ENCODE peak calls at places on chromosomes 5 and 9, in eight cellular contexts. Q is activated B cell treated with CpG ODN at 0.5 μM for 24 hours, B is fibroblast of pulmonary artery, F is RWPE1, O is right lobe of liver, E is coronary artery, D is LNCaP clone FGC, Y is AG04450. T is an unnamed sample.

GRCh38 chr5:10600629-10601245 is 36.9 kb downstream of the ANKRD33B start:
- DNase-seq in Y (no peak), F (peak), O (peak), D (no peak), E (no peak), Q (no peak), B (no peak), T (no peak)

GRCh38 chr9:108002296-108003056 is 512.9 kb upstream of the KLF4 start:
- DNase-seq in Q (no peak), E (no peak), O (no peak), B (peak), Y (peak), D (no peak), F (no peak), T (no peak)

GRCh38 chr5:71821029-71821428 is 102.0 kb downstream of the CARTPT start:
- DNase-seq in Q (no peak), B (no peak), F (no peak), D (no peak), Y (no peak), E (no peak), O (no peak), T (no peak)

GRCh38 chr9:5099466-5099865 is 86.0 kb downstream of the INSL6 start:
- DNase-seq in F (no peak), Y (no peak), O (no peak), E (no peak), Q (no peak), D (no peak), B (no peak), T (no peak)

GRCh38 chr9:18368206-18368605 is 105.7 kb upstream of the ADAMTSL1 start:
- DNase-seq in O (no peak), Q (no peak), E (no peak), D (no peak), Y (no peak), F (no peak), B (no peak), T (no peak)

GRCh38 chr9:92723299-92723625 is 41.4 kb downstream of the BICD2 start:
- DNase-seq in F (peak), Q (no peak), Y (no peak), O (no peak), D (no peak), E (no peak), B (no peak), T (no peak)

GRCh38 chr5:59660737-59661136 is 232.8 kb downstream of the PDE4D start:
- DNase-seq in Q (no peak), D (peak), E (no peak), F (peak), O (no peak), Y (no peak), B (peak), T (no peak)

GRCh38 chr9:84371737-84372136 is 31.2 kb upstream of the SLC28A3 start:
- DNase-seq in Q (no peak), F (peak), O (peak), E (peak), Y (peak), B (peak), D (no peak), T (no peak)

GRCh38 chr5:32066448-32066847 is 107.7 kb downstream of the GOLPH3 start:
- DNase-seq in O (no peak), E (no peak), F (no peak), Y (no peak), D (no peak), Q (no peak), B (no peak), T (no peak)

GRCh38 chr5:38827525-38827924 is 18.3 kb upstream of the OSMR start:
- DNase-seq in O (no peak), B (peak), Y (no peak), Q (no peak), D (no peak), E (no peak), F (no peak), T (no peak)

GRCh38 chr9:86766912-86767311 is 180.4 kb downstream of the GAS1 start:
- DNase-seq in O (no peak), D (no peak), Q (no peak), E (no peak), F (peak), Y (peak), B (peak), T (no peak)

GRCh38 chr5:142717582-142718215 is 31.8 kb upstream of the FGF1 start:
- DNase-seq in E (no peak), Q (no peak), Y (peak), O (no peak), F (peak), D (no peak), B (peak), T (no peak)

GRCh38 chr5:158514961-158515359 is 584.8 kb downstream of the EBF1 start:
- DNase-seq in Y (no peak), Q (no peak), D (no peak), E (no peak), O (no peak), B (no peak), F (no peak), T (no peak)

GRCh38 chr9:18071651-18072060 is 402.3 kb upstream of the ADAMTSL1 start:
- DNase-seq in Q (no peak), D (no peak), Y (no peak), O (no peak), B (peak), E (no peak), F (no peak), T (no peak)

GRCh38 chr5:68839019-68839552 is 254.7 kb upstream of the SLC30A5 start:
- DNase-seq in Y (no peak), D (no peak), Q (no peak), B (peak), E (no peak), O (no peak), F (no peak), T (no peak)

GRCh38 chr9:70557665-70558419 is 143.4 kb upstream of the KLF9 start:
- DNase-seq in B (no peak), E (no peak), F (no peak), Q (no peak), D (no peak), O (no peak), Y (no peak), T (no peak)

GRCh38 chr5:41843456-41844112 is 26.6 kb downstream of the OXCT1 start:
- DNase-seq in D (peak), B (peak), O (no peak), Y (peak), E (no peak), Q (no peak), F (peak), T (no peak)

GRCh38 chr9:27453860-27454553 is 70.1 kb upstream of the IFNK start:
- DNase-seq in Y (no peak), Q (no peak), E (no peak), O (no peak), B (no peak), F (peak), D (no peak), T (no peak)

GRCh38 chr5:136210259-136210658 is 17.3 kb upstream of the SMIM32 start:
- DNase-seq in Y (no peak), O (no peak), D (no peak), E (no peak), Q (no peak), B (peak), F (no peak), T (no peak)

GRCh38 chr9:86168256-86168655 is 68.9 kb upstream of the GOLM1 start:
- DNase-seq in Q (no peak), O (no peak), Y (no peak), E (no peak), F (no peak), D (no peak), B (no peak), T (no peak)

GRCh38 chr9:17433526-17433925 is 145.3 kb upstream of the SH3GL2 start:
- DNase-seq in Y (no peak), O (no peak), Q (no peak), F (no peak), E (no peak), D (no peak), B (no peak), T (no peak)

GRCh38 chr5:110053205-110053604 is 363.5 kb downstream of the MAN2A1 start:
- DNase-seq in E (no peak), Y (no peak), D (no peak), O (no peak), F (no peak), Q (no peak), B (no peak), T (no peak)

GRCh38 chr9:93974151-93974550 is 19.0 kb upstream of the BARX1 start:
- DNase-seq in D (peak), E (no peak), Y (no peak), F (no peak), B (no peak), O (peak), Q (no peak), T (no peak)

DNA sequence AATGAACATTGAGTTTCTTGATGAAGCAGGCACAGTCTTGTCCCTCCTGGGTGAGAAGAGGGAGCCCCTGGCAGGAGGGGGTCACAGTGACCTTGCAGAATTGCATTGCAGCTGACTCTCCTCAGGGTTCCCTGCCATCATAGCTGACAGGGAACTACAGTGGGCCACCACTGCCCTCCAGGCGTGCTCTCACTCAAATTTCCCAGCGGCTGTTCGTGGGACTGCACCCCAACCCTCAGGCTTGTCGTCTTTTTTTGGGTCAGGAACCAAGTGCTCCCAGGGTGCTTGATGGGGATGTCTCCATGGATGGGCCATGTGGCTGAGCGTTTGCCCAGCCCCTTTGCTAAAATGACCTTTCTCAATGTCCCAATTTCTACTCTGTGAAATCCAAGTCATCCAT is 215.8 kb downstream of the MELK start:
- DNase-seq in O (no peak), Y (no peak), B (no peak), Q (no peak), F (no peak), E (no peak), D (no peak), T (no peak)
- TF ChIP-seq CTCF in O (peak), Y (peak), B (peak), Q (no peak), F (peak), E (no peak), D (no peak), T (no peak)

GRCh38 chr9:15509931-15510788 is 610 bp downstream of the PSIP1 start:
- DNase-seq in E (no peak), D (no peak), B (peak), Y (no peak), F (peak), O (peak), Q (no peak), T (no peak)
- TF ChIP-seq CTCF in E (no peak), D (no peak), B (no peak), Y (no peak), F (no peak), O (no peak), Q (no peak), T (no peak)

GRCh38 chr5:16932401-16932800 is 3.7 kb downstream of the MYO10 start:
- DNase-seq in E (no peak), Q (no peak), D (no peak), B (no peak), F (no peak), O (no peak), Y (no peak), T (no peak)

GRCh38 chr5:16933337-16933736 is 2.8 kb downstream of the MYO10 start:
- DNase-seq in O (no peak), Q (no peak), Y (no peak), F (no peak), B (no peak), E (no peak), D (no peak), T (no peak)

GRCh38 chr5:16935271-16936149 is 578 bp downstream of the MYO10 start:
- DNase-seq in B (no peak), D (no peak), Y (no peak), E (peak), O (peak), Q (peak), F (peak), T (peak)

GRCh38 chr5:16934669-16935068 is 1.4 kb downstream of the MYO10 start:
- DNase-seq in E (no peak), O (no peak), F (no peak), B (peak), Q (no peak), Y (no peak), D (no peak), T (no peak)

GRCh38 chr5:16934123-16934522 is 2.0 kb downstream of the MYO10 start:
- DNase-seq in Q (no peak), F (peak), Y (peak), E (no peak), D (no peak), O (peak), B (peak), T (no peak)
- TF ChIP-seq CTCF in Q (no peak), F (peak), Y (peak), E (peak), D (peak), O (peak), B (peak), T (no peak)

GRCh38 chr5:96327728-96328127 is 105.3 kb downstream of the PCSK1 start:
- DNase-seq in O (no peak), Y (no peak), D (no peak), F (no peak), B (no peak), Q (no peak), E (no peak), T (no peak)
- TF ChIP-seq CTCF in O (no peak), Y (peak), D (no peak), F (no peak), B (no peak), Q (no peak), E (no peak), T (no peak)

GRCh38 chr5:155768342-155768741 is 558.6 kb upstream of the SGCD start:
- DNase-seq in Y (no peak), Q (no peak), F (no peak), B (no peak), O (no peak), D (no peak), E (no peak), T (no peak)

GRCh38 chr5:155773680-155774079 is 553.3 kb upstream of the SGCD start:
- DNase-seq in B (no peak), D (no peak), O (no peak), E (no peak), F (no peak), Q (no peak), Y (no peak), T (no peak)

GRCh38 chr5:155767480-155767879 is 559.5 kb upstream of the SGCD start:
- DNase-seq in E (no peak), O (no peak), D (no peak), Q (no peak), B (no peak), F (no peak), Y (no peak), T (no peak)

DNA sequence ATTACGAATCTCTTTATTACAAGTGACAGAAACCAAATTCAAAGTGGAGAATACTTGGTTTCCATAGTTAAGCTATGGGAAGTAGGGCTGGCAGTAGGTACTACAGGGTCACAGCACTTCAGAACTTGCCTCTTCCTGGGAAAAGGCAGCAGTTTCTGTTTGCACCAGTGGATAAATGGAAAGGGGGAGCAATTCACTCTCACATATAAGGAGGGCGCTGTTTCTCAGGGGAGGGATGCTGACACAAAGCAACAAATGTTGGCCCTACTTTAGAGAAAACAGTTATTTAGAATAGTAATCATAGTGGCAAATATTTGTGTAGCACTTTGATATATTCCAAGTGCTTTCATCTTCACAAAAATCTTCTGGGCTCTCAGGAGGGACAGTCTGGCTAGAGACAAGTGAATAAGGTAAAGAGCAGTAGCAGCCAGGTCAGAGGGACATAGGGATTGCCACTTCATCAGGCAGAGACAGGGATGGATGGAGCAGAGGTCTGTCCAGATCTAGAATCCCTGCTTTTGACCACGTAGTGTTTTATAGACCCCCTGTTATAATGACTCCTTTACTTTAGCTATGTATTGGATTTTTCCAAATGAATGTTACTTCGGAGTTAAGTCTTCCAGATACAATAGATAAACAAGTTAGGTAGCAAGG is 554.8 kb upstream of the SGCD start:
- DNase-seq in O (no peak), B (no peak), F (no peak), E (no peak), Y (no peak), D (no peak), Q (no peak), T (no peak)
- TF ChIP-seq CTCF in O (no peak), B (no peak), F (no peak), E (no peak), Y (no peak), D (no peak), Q (no peak), T (no peak)

DNA sequence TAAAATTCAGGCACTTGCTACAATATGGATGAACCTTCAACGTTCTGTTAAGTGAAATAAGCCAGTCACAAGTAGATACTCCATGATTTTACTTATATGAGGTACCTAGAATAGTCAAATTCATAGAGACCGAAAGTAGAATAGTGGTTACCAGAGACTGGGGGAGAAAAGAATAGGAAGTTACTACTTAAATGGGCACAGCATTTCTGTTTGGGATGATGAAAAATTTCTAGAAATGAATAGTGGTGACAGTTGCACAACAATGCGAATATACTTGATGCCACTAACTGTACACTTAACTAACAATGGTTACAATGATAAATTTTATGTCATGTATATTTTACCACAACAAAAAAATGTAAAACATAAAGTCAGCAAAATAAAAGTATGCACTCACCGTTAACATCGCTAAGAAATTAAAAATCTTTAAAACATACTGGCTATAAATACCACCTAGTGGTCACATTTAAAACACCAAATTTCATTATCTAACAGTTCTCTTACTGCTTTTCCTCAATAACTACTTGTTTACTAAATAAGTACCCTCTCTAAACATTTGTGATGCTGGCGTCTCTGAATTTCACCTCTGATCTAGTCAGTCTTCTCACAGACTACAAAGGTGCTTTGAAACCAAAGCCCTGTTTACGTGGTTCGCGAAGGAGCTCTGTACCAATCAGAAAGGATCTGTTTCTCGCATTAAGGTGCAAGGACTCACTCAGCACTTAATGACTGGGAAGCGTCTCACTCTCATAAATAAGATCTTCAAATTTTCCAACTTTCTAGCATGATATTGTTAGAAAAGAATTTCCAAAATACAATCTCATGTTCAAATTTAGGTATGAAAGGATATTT is 22.7 kb downstream of the KIF3A start:
- DNase-seq in O (no peak), Q (no peak), E (no peak), Y (no peak), D (no peak), B (peak), F (no peak), T (no peak)
- TF ChIP-seq CTCF in O (peak), Q (no peak), E (peak), Y (peak), D (peak), B (peak), F (peak), T (peak)

GRCh38 chr5:173554038-173554955 is 62.2 kb downstream of the BOD1 start:
- DNase-seq in F (no peak), Q (no peak), Y (no peak), D (no peak), O (no peak), B (peak), E (no peak), T (no peak)
- TF ChIP-seq CTCF in F (no peak), Q (no peak), Y (no peak), D (no peak), O (no peak), B (peak), E (no peak), T (no peak)

GRCh38 chr5:73170522-73170921 is 2.5 kb upstream of the TMEM174 start:
- DNase-seq in F (no peak), O (no peak), D (no peak), E (no peak), Q (no peak), B (peak), Y (no peak), T (peak)
- TF ChIP-seq CTCF in F (no peak), O (peak), D (peak), E (no peak), Q (no peak), B (peak), Y (peak), T (peak)

GRCh38 chr9:136110082-136111061 is 8.3 kb downstream of the TMEM250 start:
- DNase-seq in F (no peak), O (no peak), B (peak), Q (no peak), D (no peak), Y (no peak), E (no peak), T (no peak)
- TF ChIP-seq CTCF in F (no peak), O (no peak), B (peak), Q (no peak), D (no peak), Y (peak), E (no peak), T (no peak)

GRCh38 chr9:126563556-126563955 is 50.2 kb upstream of the LMX1B start:
- DNase-seq in Q (no peak), B (no peak), Y (no peak), D (no peak), F (no peak), E (no peak), O (no peak), T (no peak)

GRCh38 chr9:126565336-126566128 is 48.2 kb upstream of the LMX1B start:
- DNase-seq in B (no peak), F (no peak), Y (no peak), D (no peak), Q (no peak), O (no peak), E (no peak), T (no peak)

GRCh38 chr9:126564128-126564527 is 49.6 kb upstream of the LMX1B start:
- DNase-seq in D (no peak), O (no peak), Y (no peak), Q (no peak), F (no peak), B (no peak), E (no peak), T (no peak)

GRCh38 chr9:126561582-126561981 is 52.1 kb upstream of the LMX1B start:
- DNase-seq in E (no peak), Q (no peak), D (no peak), Y (no peak), F (no peak), O (no peak), B (no peak), T (no peak)

GRCh38 chr9:126564716-126565115 is 49.0 kb upstream of the LMX1B start:
- DNase-seq in Q (no peak), B (no peak), D (no peak), F (no peak), E (no peak), Y (no peak), O (no peak), T (no peak)
- TF ChIP-seq CTCF in Q (no peak), B (no peak), D (no peak), F (no peak), E (no peak), Y (no peak), O (no peak), T (no peak)

T was measured in Peyer's patch.